ENCODE peak calls at places on chromosomes 5 and 9, in five cellular contexts. Z is stimulated activated CD4-positive, alpha-beta T cell treated with anti-CD3 and anti-CD28 coated beads, Interleukin-1b, Interleukin-23, amount 100 ng/mL, for 48 hours; Y is fibroblast of lung; C is HCEC 1CT; K is small intestine. H is an unnamed sample.

GRCh38 chr9:115165233-115165632 is 47.3 kb upstream of the TNC start:
- DNase-seq in C (no peak), Z (no peak), K (no peak), Y (no peak), H (no peak)

GRCh38 chr5:59772206-59772605 is 121.3 kb downstream of the PDE4D start:
- DNase-seq in C (no peak), K (no peak), Z (no peak), Y (no peak), H (no peak)

GRCh38 chr5:78065663-78066062 is 228.8 kb downstream of the AP3B1 start:
- DNase-seq in K (peak), Z (no peak), Y (no peak), C (no peak), H (no peak)

GRCh38 chr5:90421136-90421535 is 11.6 kb upstream of the CETN3 start:
- DNase-seq in C (peak), Z (no peak), K (peak), Y (no peak), H (no peak)

GRCh38 chr5:172235827-172236749 is 42.1 kb downstream of the EFCAB9 start:
- DNase-seq in Z (no peak), Y (peak), K (peak), C (no peak), H (no peak)

GRCh38 chr5:95365302-95366095 is 25.7 kb upstream of the FAM81B start:
- DNase-seq in Y (no peak), Z (no peak), K (no peak), C (no peak), H (no peak)

GRCh38 chr5:133147815-133148634 is 96.2 kb downstream of the HSPA4 start:
- DNase-seq in C (no peak), Y (peak), K (no peak), Z (no peak), H (peak)

GRCh38 chr5:180289433-180289832 is 2.5 kb downstream of the MAPK9 start:
- DNase-seq in Y (no peak), C (no peak), Z (no peak), K (peak), H (no peak)

GRCh38 chr5:138139776-138140080 is 500 bp upstream of the NME5 start:
- DNase-seq in K (no peak), Y (no peak), C (no peak), Z (no peak), H (no peak)

GRCh38 chr5:95281211-95281610 is 3.7 kb downstream of the MCTP1 start:
- DNase-seq in Y (peak), K (no peak), C (peak), Z (no peak), H (no peak)

GRCh38 chr9:129576546-129577543 is 44.1 kb downstream of the C9orf50 start:
- DNase-seq in Z (no peak), C (no peak), K (no peak), Y (peak), H (no peak)

GRCh38 chr9:89594811-89595550 is 9.8 kb upstream of the GADD45G start:
- DNase-seq in K (no peak), Z (no peak), C (no peak), Y (no peak), H (no peak)

GRCh38 chr5:172607213-172607793 is 33.8 kb upstream of the NEURL1B start:
- DNase-seq in Z (no peak), C (no peak), K (no peak), Y (no peak), H (no peak)

GRCh38 chr9:86639899-86640379 is 285.7 kb upstream of the TUT7 start:
- DNase-seq in C (no peak), Y (no peak), Z (no peak), K (peak), H (no peak)

GRCh38 chr5:1005904-1006655 is 2.5 kb upstream of the NKD2 start:
- DNase-seq in Z (no peak), K (no peak), C (no peak), Y (no peak), H (peak)

GRCh38 chr9:132854832-132855231 is 23.3 kb downstream of the AK8 start:
- DNase-seq in Z (no peak), Y (no peak), K (no peak), C (no peak), H (no peak)

GRCh38 chr9:81979196-81979595 is 9.4 kb upstream of the SPATA31D1 start:
- DNase-seq in C (no peak), Y (peak), K (no peak), Z (no peak), H (no peak)

GRCh38 chr9:91285729-91286353 is 75.9 kb downstream of the AUH start:
- DNase-seq in Y (peak), K (peak), C (peak), Z (no peak), H (no peak)

GRCh38 chr9:133994359-133995011 is 2.4 kb upstream of the VAV2 start:
- DNase-seq in Y (peak), C (peak), K (peak), Z (peak), H (peak)

GRCh38 chr5:138463335-138464017 is 1.8 kb upstream of the EGR1 start:
- DNase-seq in C (no peak), Y (no peak), Z (no peak), K (no peak), H (no peak)

GRCh38 chr5:67969176-67969575 is 246.4 kb upstream of the PIK3R1 start:
- DNase-seq in Z (no peak), C (no peak), Y (no peak), K (no peak), H (no peak)

GRCh38 chr9:72480931-72481330 is 40.5 kb upstream of the TMC1 start:
- DNase-seq in Y (peak), C (peak), Z (no peak), K (no peak), H (no peak)

GRCh38 chr9:119167876-119168275 is 201.4 kb downstream of the BRINP1 start:
- DNase-seq in C (no peak), Y (no peak), K (no peak), Z (no peak), H (no peak)

GRCh38 chr5:172436874-172437369 is 17.4 kb downstream of the SH3PXD2B start:
- DNase-seq in C (no peak), Z (no peak), K (no peak), Y (no peak), H (no peak)

GRCh38 chr5:81971086-81971693 is 633 bp upstream of the ATG10 start:
- DNase-seq in Y (peak), C (peak), K (peak), Z (no peak), H (no peak)

GRCh38 chr9:134212809-134213507 is 48.6 kb upstream of the RNU6ATAC start:
- DNase-seq in C (no peak), Z (no peak), K (no peak), Y (no peak), H (no peak)

GRCh38 chr9:138007566-138008080 is 130.0 kb downstream of the CACNA1B start:
- DNase-seq in C (no peak), K (no peak), Z (no peak), Y (no peak), H (no peak)

GRCh38 chr5:180649297-180650039 is at the start of gene FLT4:
- DNase-seq in K (no peak), Z (no peak), Y (no peak), C (no peak), H (no peak)

GRCh38 chr9:88183798-88184495 is 45.7 kb upstream of the SPATA31C2 start:
- DNase-seq in Y (peak), K (no peak), Z (no peak), C (no peak), H (no peak)

GRCh38 chr9:92294297-92294676 is 790 bp upstream of the IARS1 start:
- DNase-seq in Y (peak), K (no peak), Z (peak), C (no peak), H (peak)

GRCh38 chr9:75601280-75601679 is 289.2 kb upstream of the PCSK5 start:
- DNase-seq in C (no peak), K (peak), Y (no peak), Z (no peak), H (no peak)

GRCh38 chr5:136656811-136657210 is 291.5 kb upstream of the TRPC7 start:
- DNase-seq in Z (no peak), K (no peak), C (no peak), Y (peak), H (no peak)

GRCh38 chr9:137666505-137666809 is 47.7 kb downstream of the EHMT1 start:
- DNase-seq in K (no peak), Z (no peak), C (no peak), Y (no peak), H (no peak)

GRCh38 chr9:112296929-112297328 is 36.5 kb downstream of the PTBP3 start:
- DNase-seq in Y (no peak), C (no peak), K (no peak), Z (no peak), H (no peak)

GRCh38 chr5:5276471-5276870 is 136.3 kb downstream of the ADAMTS16 start:
- DNase-seq in K (no peak), Z (no peak), Y (no peak), C (no peak), H (no peak)

GRCh38 chr5:36236801-36237200 is 4.9 kb downstream of the NADK2 start:
- DNase-seq in Y (no peak), Z (no peak), C (no peak), K (no peak), H (no peak)

GRCh38 chr5:109852371-109853160 is 162.8 kb downstream of the MAN2A1 start:
- DNase-seq in C (no peak), Z (no peak), K (peak), Y (peak), H (no peak)

GRCh38 chr9:73230257-73230656 is 78.6 kb downstream of the ANXA1 start:
- DNase-seq in Z (no peak), Y (peak), K (no peak), C (no peak), H (no peak)

GRCh38 chr5:172641359-172642045 is 439 bp downstream of the NEURL1B start:
- DNase-seq in Z (no peak), C (no peak), Y (no peak), K (no peak), H (no peak)

H was measured in naive thymus-derived CD4-positive, alpha-beta T cell.